ENCODE peak calls at places on chromosomes 3 and 15, in four cellular contexts. One of them, this sample, is unnamed. For H3K9me3, the result is how much of the 10 kb centered on the place peaks cover.

GRCh38 chr3:42581400-42581708 is 413 bp downstream of the SEC22C start:
- DNase-seq in PC-3: peak
- DNase-seq in H1: no peak
- DNase-seq in cardiac muscle cell: no peak
- DNase-seq in this sample: no peak

GRCh38 chr15:65835452-65835851 is 33.8 kb upstream of the RAB11A start:
- DNase-seq in cardiac muscle cell: no peak
- DNase-seq in PC-3: no peak
- DNase-seq in H1: no peak
- DNase-seq in this sample: no peak

GRCh38 chr3:195715134-195715533 is 5.6 kb upstream of the MUC20 start:
- DNase-seq in PC-3: no peak
- DNase-seq in cardiac muscle cell: no peak
- DNase-seq in H1: no peak
- DNase-seq in this sample: no peak

GRCh38 chr15:78358114-78358513 is 18.0 kb downstream of the CRABP1 start:
- DNase-seq in H1: no peak
- DNase-seq in cardiac muscle cell: peak
- DNase-seq in PC-3: no peak
- DNase-seq in this sample: no peak

GRCh38 chr3:56761887-56762605 is 39.7 kb downstream of the ARHGEF3 start:
- DNase-seq in PC-3: no peak
- DNase-seq in H1: no peak
- DNase-seq in cardiac muscle cell: peak
- DNase-seq in this sample: no peak

GRCh38 chr15:65937046-65937445 is 67.8 kb downstream of the RAB11A start:
- DNase-seq in cardiac muscle cell: no peak
- DNase-seq in H1: no peak
- DNase-seq in PC-3: no peak
- DNase-seq in this sample: no peak

GRCh38 chr3:5011555-5012256 is 32.5 kb downstream of the BHLHE40 start:
- DNase-seq in H1: no peak
- DNase-seq in cardiac muscle cell: no peak
- DNase-seq in PC-3: no peak
- DNase-seq in this sample: no peak

GRCh38 chr3:178823140-178823539 is 248.5 kb downstream of the ZMAT3 start:
- DNase-seq in PC-3: no peak
- DNase-seq in cardiac muscle cell: no peak
- DNase-seq in H1: no peak
- DNase-seq in this sample: no peak

GRCh38 chr3:39407773-39408492 is 1.4 kb downstream of the RPSA start:
- DNase-seq in cardiac muscle cell: peak
- DNase-seq in H1: no peak
- DNase-seq in PC-3: no peak
- DNase-seq in this sample: no peak

GRCh38 chr3:58022490-58022889 is 14.3 kb downstream of the FLNB start:
- DNase-seq in PC-3: peak
- DNase-seq in H1: no peak
- DNase-seq in cardiac muscle cell: no peak
- DNase-seq in this sample: no peak

GRCh38 chr15:78340243-78341056 is at the start of gene CRABP1:
- DNase-seq in cardiac muscle cell: no peak
- DNase-seq in PC-3: no peak
- DNase-seq in H1: peak
- DNase-seq in this sample: no peak

GRCh38 chr3:31648286-31648968 is 115.7 kb downstream of the STT3B start:
- DNase-seq in H1: no peak
- DNase-seq in cardiac muscle cell: no peak
- DNase-seq in PC-3: no peak
- DNase-seq in this sample: no peak
- H3K9me3 ChIP-seq in H1: under half
- H3K9me3 ChIP-seq in cardiac muscle cell: under half
- H3K9me3 ChIP-seq in PC-3: under half
- H3K9me3 ChIP-seq in this sample: under half

GRCh38 chr15:63362873-63363272 is 18.8 kb downstream of the CA12 start:
- DNase-seq in H1: no peak
- DNase-seq in cardiac muscle cell: no peak
- DNase-seq in PC-3: no peak
- DNase-seq in this sample: no peak
- H3K27ac ChIP-seq in H1: no peak
- H3K27ac ChIP-seq in cardiac muscle cell: no peak
- H3K27ac ChIP-seq in PC-3: no peak
- H3K27ac ChIP-seq in this sample: peak

GRCh38 chr15:79853492-79854328 is 43.1 kb downstream of the MTHFS start:
- DNase-seq in H1: peak
- DNase-seq in PC-3: peak
- DNase-seq in cardiac muscle cell: peak
- DNase-seq in this sample: peak

GRCh38 chr15:79863886-79864285 is 32.9 kb downstream of the MTHFS start:
- DNase-seq in PC-3: peak
- DNase-seq in H1: no peak
- DNase-seq in cardiac muscle cell: no peak
- DNase-seq in this sample: no peak

GRCh38 chr15:79858469-79858868 is 38.3 kb downstream of the MTHFS start:
- DNase-seq in cardiac muscle cell: peak
- DNase-seq in H1: no peak
- DNase-seq in PC-3: peak
- DNase-seq in this sample: no peak
- TF ChIP-seq CTCF in cardiac muscle cell: peak
- TF ChIP-seq CTCF in H1: no peak
- TF ChIP-seq CTCF in PC-3: peak
- TF ChIP-seq CTCF in this sample: no peak

GRCh38 chr3:43706342-43706741 is 15.6 kb downstream of the ABHD5 start:
- DNase-seq in H1: no peak
- DNase-seq in PC-3: no peak
- DNase-seq in cardiac muscle cell: no peak
- DNase-seq in this sample: no peak

GRCh38 chr3:43709022-43709421 is 18.3 kb downstream of the ABHD5 start:
- DNase-seq in H1: no peak
- DNase-seq in cardiac muscle cell: peak
- DNase-seq in PC-3: peak
- DNase-seq in this sample: no peak

GRCh38 chr3:43707266-43707665 is 16.5 kb downstream of the ABHD5 start:
- DNase-seq in PC-3: peak
- DNase-seq in cardiac muscle cell: no peak
- DNase-seq in H1: no peak
- DNase-seq in this sample: peak

GRCh38 chr3:43710607-43711006 is 19.9 kb downstream of the ABHD5 start:
- DNase-seq in PC-3: no peak
- DNase-seq in H1: no peak
- DNase-seq in cardiac muscle cell: no peak
- DNase-seq in this sample: no peak

DNA sequence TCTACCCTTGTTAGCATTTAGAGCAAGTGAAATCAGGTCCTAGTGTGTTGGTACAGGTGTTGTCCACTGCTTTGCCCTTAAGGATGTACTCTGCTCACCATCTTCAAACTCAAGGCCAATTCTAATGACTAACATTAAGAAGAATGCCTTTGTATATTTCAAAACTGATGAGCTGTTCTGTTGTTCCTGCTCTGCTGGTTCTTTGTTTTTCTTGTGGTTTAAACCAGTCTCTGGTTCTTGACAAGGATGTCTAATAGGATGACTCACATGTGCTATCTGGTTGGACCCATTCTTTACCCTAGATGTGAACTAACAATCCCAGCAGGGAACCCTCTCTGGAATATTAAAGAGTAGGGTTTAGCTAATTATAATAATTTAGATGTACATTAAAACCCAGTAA is 17.3 kb downstream of the ABHD5 start:
- DNase-seq in cardiac muscle cell: peak
- DNase-seq in H1: no peak
- DNase-seq in PC-3: peak
- DNase-seq in this sample: no peak
- H3K9me3 ChIP-seq in cardiac muscle cell: under half
- H3K9me3 ChIP-seq in H1: under half
- H3K9me3 ChIP-seq in PC-3: under half
- H3K9me3 ChIP-seq in this sample: under half

GRCh38 chr3:18445421-18446066 is 20.4 kb upstream of the SATB1 start:
- DNase-seq in H1: no peak
- DNase-seq in cardiac muscle cell: no peak
- DNase-seq in PC-3: no peak
- DNase-seq in this sample: no peak
- H3K27ac ChIP-seq in H1: no peak
- H3K27ac ChIP-seq in cardiac muscle cell: no peak
- H3K27ac ChIP-seq in PC-3: no peak
- H3K27ac ChIP-seq in this sample: no peak

DNA sequence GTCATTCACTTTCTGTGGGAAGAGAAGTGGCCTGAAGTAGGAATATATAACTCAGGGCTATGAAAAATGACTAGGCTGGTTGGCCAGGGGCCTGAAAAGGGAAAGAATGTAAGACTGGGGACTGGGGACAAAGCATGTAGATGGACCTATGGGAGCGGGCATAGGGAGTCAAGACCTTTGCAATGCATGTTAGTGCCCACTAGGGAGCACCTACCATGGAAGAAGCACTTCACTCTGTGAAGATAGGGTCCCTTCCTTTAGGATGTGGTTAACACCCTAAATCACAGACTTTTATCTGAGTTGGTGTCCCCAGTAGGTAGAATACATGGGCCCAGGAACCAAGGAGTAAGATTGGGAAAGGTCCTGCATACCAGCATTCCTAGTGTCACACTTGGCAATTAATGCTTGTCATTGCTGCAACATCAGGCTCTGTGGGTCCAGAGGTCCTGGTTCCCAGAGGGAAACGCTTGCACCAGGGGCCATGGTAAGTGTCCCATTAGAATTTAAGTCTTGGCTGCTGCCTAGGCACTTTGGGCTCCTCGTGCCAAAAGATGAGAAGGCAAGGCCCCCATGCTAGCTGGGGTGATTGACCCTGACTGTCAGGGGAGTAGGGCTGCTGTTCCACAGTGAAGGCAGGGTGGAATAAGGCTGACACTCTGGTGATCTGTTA is 79.6 kb downstream of the CRYGS start:
- DNase-seq in H1: peak
- DNase-seq in cardiac muscle cell: no peak
- DNase-seq in PC-3: peak
- DNase-seq in this sample: no peak
- TF ChIP-seq CTCF in H1: peak
- TF ChIP-seq CTCF in cardiac muscle cell: peak
- TF ChIP-seq CTCF in PC-3: peak
- TF ChIP-seq CTCF in this sample: no peak

GRCh38 chr15:27762471-27762870 is 336.6 kb downstream of the OCA2 start:
- DNase-seq in cardiac muscle cell: no peak
- DNase-seq in H1: no peak
- DNase-seq in PC-3: no peak
- DNase-seq in this sample: no peak
- H3K9me3 ChIP-seq in cardiac muscle cell: under half
- H3K9me3 ChIP-seq in H1: under half
- H3K9me3 ChIP-seq in PC-3: under half
- H3K9me3 ChIP-seq in this sample: under half

GRCh38 chr3:48301814-48302194 is 31.7 kb downstream of the SPINK8 start:
- DNase-seq in PC-3: peak
- DNase-seq in H1: no peak
- DNase-seq in cardiac muscle cell: peak
- DNase-seq in this sample: peak
- H3K27ac ChIP-seq in PC-3: peak
- H3K27ac ChIP-seq in H1: peak
- H3K27ac ChIP-seq in cardiac muscle cell: peak
- H3K27ac ChIP-seq in this sample: peak

This sample was measured in body of pancreas.